ENCODE peak calls at places on chromosomes 1 and 21, in six cellular contexts. One of them, this sample, is unnamed.
A peak's percentile ranks its signal among the peaks of the same experiment; 100 is the strongest.

GRCh38 chr1:91895832-91896556 is 10.0 kb upstream of the TGFBR3 start:
- DNase-seq in heart right ventricle: no peak
- DNase-seq in CD8-positive, alpha-beta T cell: no peak
- DNase-seq in CD4-positive, alpha-beta T cell: no peak
- DNase-seq in mesendoderm: no peak
- DNase-seq in AG04450: no peak
- DNase-seq in this sample: no peak

GRCh38 chr1:115829023-115829674 is 11.8 kb downstream of the NHLH2 start:
- DNase-seq in heart right ventricle: peak; percentile 17
- DNase-seq in CD8-positive, alpha-beta T cell: no peak
- DNase-seq in CD4-positive, alpha-beta T cell: no peak
- DNase-seq in mesendoderm: peak; percentile 92
- DNase-seq in AG04450: peak; percentile 27
- DNase-seq in this sample: no peak

GRCh38 chr1:224211262-224211962 is 28.4 kb downstream of the DEGS1 start:
- DNase-seq in heart right ventricle: peak; percentile 6
- DNase-seq in CD8-positive, alpha-beta T cell: no peak
- DNase-seq in CD4-positive, alpha-beta T cell: no peak
- DNase-seq in mesendoderm: no peak
- DNase-seq in AG04450: peak; percentile 66
- DNase-seq in this sample: no peak

GRCh38 chr1:201791775-201792166 is 37.2 kb upstream of the IPO9 start:
- DNase-seq in heart right ventricle: peak; percentile 50
- DNase-seq in CD8-positive, alpha-beta T cell: no peak
- DNase-seq in CD4-positive, alpha-beta T cell: no peak
- DNase-seq in mesendoderm: no peak
- DNase-seq in AG04450: no peak
- DNase-seq in this sample: peak; percentile 68

GRCh38 chr1:21293537-21294265 is 3.4 kb upstream of the ECE1 start:
- DNase-seq in heart right ventricle: no peak
- DNase-seq in CD8-positive, alpha-beta T cell: peak; percentile 75
- DNase-seq in CD4-positive, alpha-beta T cell: peak; percentile 51
- DNase-seq in mesendoderm: no peak
- DNase-seq in AG04450: no peak
- DNase-seq in this sample: no peak

GRCh38 chr1:220274122-220274855 is 2.0 kb upstream of the RAB3GAP2 start:
- DNase-seq in heart right ventricle: no peak
- DNase-seq in CD8-positive, alpha-beta T cell: no peak
- DNase-seq in CD4-positive, alpha-beta T cell: no peak
- DNase-seq in mesendoderm: peak; percentile 35
- DNase-seq in AG04450: no peak
- DNase-seq in this sample: no peak

GRCh38 chr1:240869071-240869470 is 257.1 kb upstream of the GREM2 start:
- DNase-seq in heart right ventricle: no peak
- DNase-seq in CD8-positive, alpha-beta T cell: no peak
- DNase-seq in CD4-positive, alpha-beta T cell: no peak
- DNase-seq in mesendoderm: no peak
- DNase-seq in AG04450: no peak
- DNase-seq in this sample: no peak

GRCh38 chr1:179709841-179710329 is 33.2 kb upstream of the FAM163A start:
- DNase-seq in heart right ventricle: peak; percentile 77
- DNase-seq in CD8-positive, alpha-beta T cell: peak; percentile 60
- DNase-seq in CD4-positive, alpha-beta T cell: peak; percentile 5
- DNase-seq in mesendoderm: no peak
- DNase-seq in AG04450: no peak
- DNase-seq in this sample: no peak

GRCh38 chr21:32427958-32428623 is 15.6 kb downstream of the EVA1C start:
- DNase-seq in heart right ventricle: no peak
- DNase-seq in CD8-positive, alpha-beta T cell: no peak
- DNase-seq in CD4-positive, alpha-beta T cell: no peak
- DNase-seq in mesendoderm: no peak
- DNase-seq in AG04450: no peak
- DNase-seq in this sample: no peak

GRCh38 chr21:40186036-40186435 is 318.8 kb downstream of the PCP4 start:
- DNase-seq in heart right ventricle: peak; percentile 21
- DNase-seq in CD8-positive, alpha-beta T cell: no peak
- DNase-seq in CD4-positive, alpha-beta T cell: no peak
- DNase-seq in mesendoderm: no peak
- DNase-seq in AG04450: no peak
- DNase-seq in this sample: no peak

GRCh38 chr1:154741747-154742495 is 128.2 kb downstream of the KCNN3 start:
- DNase-seq in heart right ventricle: no peak
- DNase-seq in CD8-positive, alpha-beta T cell: no peak
- DNase-seq in CD4-positive, alpha-beta T cell: no peak
- DNase-seq in mesendoderm: peak; percentile 90
- DNase-seq in AG04450: no peak
- DNase-seq in this sample: no peak

GRCh38 chr21:16563795-16564194 is 834.0 kb downstream of the USP25 start:
- DNase-seq in heart right ventricle: no peak
- DNase-seq in CD8-positive, alpha-beta T cell: no peak
- DNase-seq in CD4-positive, alpha-beta T cell: no peak
- DNase-seq in mesendoderm: peak; percentile 92
- DNase-seq in AG04450: no peak
- DNase-seq in this sample: no peak

GRCh38 chr1:53329183-53329544 is 1.3 kb upstream of the LRP8 start:
- DNase-seq in heart right ventricle: no peak
- DNase-seq in CD8-positive, alpha-beta T cell: no peak
- DNase-seq in CD4-positive, alpha-beta T cell: no peak
- DNase-seq in mesendoderm: no peak
- DNase-seq in AG04450: no peak
- DNase-seq in this sample: no peak

GRCh38 chr1:234613992-234614584 is 4.1 kb upstream of the IRF2BP2 start:
- DNase-seq in heart right ventricle: no peak
- DNase-seq in CD8-positive, alpha-beta T cell: no peak
- DNase-seq in CD4-positive, alpha-beta T cell: no peak
- DNase-seq in mesendoderm: no peak
- DNase-seq in AG04450: no peak
- DNase-seq in this sample: no peak

GRCh38 chr1:55611123-55611522 is 396.0 kb upstream of the USP24 start:
- DNase-seq in heart right ventricle: no peak
- DNase-seq in CD8-positive, alpha-beta T cell: no peak
- DNase-seq in CD4-positive, alpha-beta T cell: no peak
- DNase-seq in mesendoderm: no peak
- DNase-seq in AG04450: no peak
- DNase-seq in this sample: no peak

GRCh38 chr1:32180186-32181060 is 948 bp downstream of the TXLNA start:
- DNase-seq in heart right ventricle: peak; percentile 44
- DNase-seq in CD8-positive, alpha-beta T cell: no peak
- DNase-seq in CD4-positive, alpha-beta T cell: no peak
- DNase-seq in mesendoderm: peak; percentile 63
- DNase-seq in AG04450: no peak
- DNase-seq in this sample: no peak

GRCh38 chr1:62981434-62981833 is 197.5 kb downstream of the ATG4C start:
- DNase-seq in heart right ventricle: peak; percentile 20
- DNase-seq in CD8-positive, alpha-beta T cell: no peak
- DNase-seq in CD4-positive, alpha-beta T cell: no peak
- DNase-seq in mesendoderm: no peak
- DNase-seq in AG04450: no peak
- DNase-seq in this sample: no peak

GRCh38 chr1:237041795-237042466 is at the start of gene RYR2:
- DNase-seq in heart right ventricle: no peak
- DNase-seq in CD8-positive, alpha-beta T cell: no peak
- DNase-seq in CD4-positive, alpha-beta T cell: no peak
- DNase-seq in mesendoderm: peak; percentile 87
- DNase-seq in AG04450: no peak
- DNase-seq in this sample: no peak
- H3K27me3 ChIP-seq in heart right ventricle: peaks cover 27% of the 10 kb centered on the region
- H3K27me3 ChIP-seq in CD8-positive, alpha-beta T cell: peaks cover 2% of the 10 kb centered on the region
- H3K27me3 ChIP-seq in CD4-positive, alpha-beta T cell: peaks cover 44% of the 10 kb centered on the region
- H3K27me3 ChIP-seq in mesendoderm: no peaks in the 10 kb centered on the region
- H3K27me3 ChIP-seq in AG04450: peaks cover 12% of the 10 kb centered on the region
- H3K27me3 ChIP-seq in this sample: no peaks in the 10 kb centered on the region

GRCh38 chr1:17829579-17829978 is 74.4 kb downstream of the ACTL8 start:
- DNase-seq in heart right ventricle: peak; percentile 57
- DNase-seq in CD8-positive, alpha-beta T cell: no peak
- DNase-seq in CD4-positive, alpha-beta T cell: no peak
- DNase-seq in mesendoderm: no peak
- DNase-seq in AG04450: no peak
- DNase-seq in this sample: no peak

GRCh38 chr1:17825273-17826164 is 70.4 kb downstream of the ACTL8 start:
- DNase-seq in heart right ventricle: no peak
- DNase-seq in CD8-positive, alpha-beta T cell: no peak
- DNase-seq in CD4-positive, alpha-beta T cell: no peak
- DNase-seq in mesendoderm: no peak
- DNase-seq in AG04450: no peak
- DNase-seq in this sample: no peak

GRCh38 chr1:17831619-17832018 is 76.5 kb downstream of the ACTL8 start:
- DNase-seq in heart right ventricle: peak; percentile 33
- DNase-seq in CD8-positive, alpha-beta T cell: no peak
- DNase-seq in CD4-positive, alpha-beta T cell: no peak
- DNase-seq in mesendoderm: peak; percentile 85
- DNase-seq in AG04450: peak; percentile 24
- DNase-seq in this sample: no peak

GRCh38 chr1:17826165-17826488 is 71.0 kb downstream of the ACTL8 start:
- DNase-seq in heart right ventricle: no peak
- DNase-seq in CD8-positive, alpha-beta T cell: no peak
- DNase-seq in CD4-positive, alpha-beta T cell: peak; percentile 3
- DNase-seq in mesendoderm: peak; percentile 47
- DNase-seq in AG04450: no peak
- DNase-seq in this sample: no peak

DNA sequence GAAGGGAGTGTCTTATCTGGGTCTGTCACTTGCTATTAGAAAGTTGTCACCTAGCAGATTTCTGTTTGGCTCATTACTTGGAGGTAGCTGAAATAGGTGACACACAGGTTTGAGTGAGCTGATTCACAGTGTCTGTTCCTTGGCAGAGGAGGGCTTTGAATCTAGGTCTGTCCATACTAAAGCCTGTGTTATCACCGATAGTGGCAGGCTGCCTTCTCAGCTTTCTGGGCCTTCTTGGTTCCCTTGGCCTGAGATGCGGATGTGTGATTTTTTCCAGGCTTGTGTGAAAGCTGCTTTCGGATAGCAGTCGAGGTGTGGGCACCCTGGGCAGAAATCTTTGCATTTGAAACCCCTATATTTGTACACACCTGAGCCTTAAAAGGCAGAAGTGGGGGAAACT is 73.9 kb downstream of the ACTL8 start:
- DNase-seq in heart right ventricle: no peak
- DNase-seq in CD8-positive, alpha-beta T cell: no peak
- DNase-seq in CD4-positive, alpha-beta T cell: no peak
- DNase-seq in mesendoderm: no peak
- DNase-seq in AG04450: no peak
- DNase-seq in this sample: no peak
- H3K27me3 ChIP-seq in heart right ventricle: peaks cover 7% of the 10 kb centered on the region
- H3K27me3 ChIP-seq in CD8-positive, alpha-beta T cell: peaks cover 3% of the 10 kb centered on the region
- H3K27me3 ChIP-seq in CD4-positive, alpha-beta T cell: no peaks in the 10 kb centered on the region
- H3K27me3 ChIP-seq in mesendoderm: no peaks in the 10 kb centered on the region
- H3K27me3 ChIP-seq in AG04450: peaks cover 9% of the 10 kb centered on the region
- H3K27me3 ChIP-seq in this sample: no peaks in the 10 kb centered on the region

GRCh38 chr1:160069460-160070231 is at the start of gene KCNJ10:
- DNase-seq in heart right ventricle: no peak
- DNase-seq in CD8-positive, alpha-beta T cell: no peak
- DNase-seq in CD4-positive, alpha-beta T cell: no peak
- DNase-seq in mesendoderm: no peak
- DNase-seq in AG04450: no peak
- DNase-seq in this sample: no peak

GRCh38 chr1:160071289-160071688 is 1.3 kb upstream of the KCNJ10 start:
- DNase-seq in heart right ventricle: no peak
- DNase-seq in CD8-positive, alpha-beta T cell: no peak
- DNase-seq in CD4-positive, alpha-beta T cell: no peak
- DNase-seq in mesendoderm: no peak
- DNase-seq in AG04450: no peak
- DNase-seq in this sample: no peak

GRCh38 chr1:160066829-160067720 is 2.9 kb downstream of the KCNJ10 start:
- DNase-seq in heart right ventricle: no peak
- DNase-seq in CD8-positive, alpha-beta T cell: no peak
- DNase-seq in CD4-positive, alpha-beta T cell: no peak
- DNase-seq in mesendoderm: peak; percentile 27
- DNase-seq in AG04450: no peak
- DNase-seq in this sample: no peak

GRCh38 chr1:160068231-160068630 is 1.7 kb downstream of the KCNJ10 start:
- DNase-seq in heart right ventricle: no peak
- DNase-seq in CD8-positive, alpha-beta T cell: no peak
- DNase-seq in CD4-positive, alpha-beta T cell: no peak
- DNase-seq in mesendoderm: no peak
- DNase-seq in AG04450: no peak
- DNase-seq in this sample: no peak

DNA sequence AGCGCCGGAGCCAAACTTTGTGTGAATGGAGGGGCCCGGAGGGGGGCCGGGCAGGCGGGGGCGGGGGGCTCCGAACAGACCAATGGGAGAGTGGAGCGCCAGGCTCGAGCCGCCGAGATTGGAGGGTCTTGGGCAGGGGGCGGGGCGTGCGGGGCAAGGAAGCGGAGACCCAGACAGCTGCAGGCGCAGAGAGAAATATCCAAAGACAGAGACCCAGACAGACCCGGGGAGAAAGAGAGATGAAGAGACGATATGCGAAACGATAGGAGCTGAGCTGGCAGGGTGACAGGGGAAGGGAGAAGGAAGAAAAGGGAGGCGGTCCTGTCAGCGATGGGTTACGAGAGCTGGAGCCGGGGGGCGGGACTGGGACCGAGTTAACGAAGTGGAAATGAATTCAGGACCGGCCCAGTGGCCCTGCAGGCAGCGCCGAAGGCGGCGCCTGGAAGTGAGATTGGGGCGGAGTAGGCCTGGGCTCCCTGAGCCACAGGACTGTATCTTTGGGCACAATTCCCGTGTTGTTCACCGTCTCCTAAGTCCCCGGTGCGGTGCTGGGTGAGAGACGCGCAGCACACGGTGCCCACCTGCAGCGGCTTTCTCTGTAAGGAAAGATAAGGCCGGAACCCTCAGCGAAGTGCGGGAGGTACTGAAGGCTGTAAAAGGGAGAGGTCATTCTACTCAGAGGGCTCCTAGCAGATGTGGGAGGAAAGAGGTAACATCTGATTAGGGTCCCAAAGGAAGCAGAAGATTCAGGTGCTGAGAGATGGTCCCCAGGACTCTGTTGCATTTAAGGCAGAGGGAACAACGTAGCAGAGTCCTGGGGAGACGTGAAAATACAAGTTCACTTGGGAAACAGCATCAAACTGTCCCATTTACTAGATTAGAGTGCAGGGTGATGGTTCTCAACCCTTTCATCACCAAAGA is 543 bp upstream of the KCNJ10 start:
- DNase-seq in heart right ventricle: peak; percentile 82
- DNase-seq in CD8-positive, alpha-beta T cell: peak; percentile 86
- DNase-seq in CD4-positive, alpha-beta T cell: peak; percentile 69
- DNase-seq in mesendoderm: peak; percentile 91
- DNase-seq in AG04450: no peak
- DNase-seq in this sample: peak; percentile 59
- H3K27me3 ChIP-seq in heart right ventricle: peaks cover 6% of the 10 kb centered on the region
- H3K27me3 ChIP-seq in CD8-positive, alpha-beta T cell: peaks cover 4% of the 10 kb centered on the region
- H3K27me3 ChIP-seq in CD4-positive, alpha-beta T cell: peaks cover 24% of the 10 kb centered on the region
- H3K27me3 ChIP-seq in mesendoderm: no peaks in the 10 kb centered on the region
- H3K27me3 ChIP-seq in AG04450: peaks cover 67% of the 10 kb centered on the region
- H3K27me3 ChIP-seq in this sample: no peaks in the 10 kb centered on the region

DNA sequence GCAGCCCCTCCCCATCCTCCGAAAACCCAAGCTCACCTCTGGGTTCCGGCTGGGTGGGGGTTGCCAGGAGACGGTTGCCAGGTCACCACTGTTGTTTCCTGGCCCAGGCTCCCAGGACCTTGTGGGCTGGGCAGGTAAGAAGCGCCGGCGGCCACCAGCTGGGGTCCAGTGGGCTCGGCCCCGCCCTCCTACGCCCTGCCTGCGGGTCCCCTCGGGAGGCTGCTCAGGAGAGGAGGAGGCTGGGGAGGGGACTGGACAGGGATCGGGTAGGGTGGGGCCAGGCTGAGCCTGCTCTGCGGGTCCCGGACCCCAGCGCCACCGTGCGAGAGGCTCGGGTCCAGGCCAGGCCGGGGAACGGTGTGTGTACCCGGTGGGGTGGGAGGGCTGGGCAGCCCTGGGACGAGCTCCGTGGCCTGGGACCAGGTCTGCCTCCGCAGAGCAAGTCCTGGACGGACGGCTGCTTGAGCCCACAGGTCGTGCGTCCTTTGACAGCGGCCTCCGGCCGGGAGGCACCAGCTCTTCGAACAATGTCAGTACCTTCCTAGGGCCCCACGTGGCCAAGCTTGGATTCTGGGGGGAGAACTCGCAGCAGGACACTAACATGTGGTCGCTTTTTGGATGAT is at the start of gene TTLL10:
- DNase-seq in heart right ventricle: no peak
- DNase-seq in CD8-positive, alpha-beta T cell: peak; percentile 70
- DNase-seq in CD4-positive, alpha-beta T cell: peak; percentile 29
- DNase-seq in mesendoderm: peak; percentile 89
- DNase-seq in AG04450: no peak
- DNase-seq in this sample: no peak
- H3K27me3 ChIP-seq in heart right ventricle: peaks cover 91% of the 10 kb centered on the region
- H3K27me3 ChIP-seq in CD8-positive, alpha-beta T cell: no peaks in the 10 kb centered on the region
- H3K27me3 ChIP-seq in CD4-positive, alpha-beta T cell: no peaks in the 10 kb centered on the region
- H3K27me3 ChIP-seq in mesendoderm: no peaks in the 10 kb centered on the region
- H3K27me3 ChIP-seq in AG04450: peaks cover 75% of the 10 kb centered on the region
- H3K27me3 ChIP-seq in this sample: no peaks in the 10 kb centered on the region